ENCODE peak calls at places on chromosomes 12 and 14, in nine cellular contexts. One of them, this sample, is unnamed.

GRCh38 chr12:47547077-47547476 is 158.8 kb downstream of the RPAP3 start:
- DNase-seq in lung: no peak
- DNase-seq in A673: peak; percentile 47
- DNase-seq in GM12865: no peak
- DNase-seq in fibroblast of pulmonary artery: peak; percentile 63
- DNase-seq in fibroblast of mammary gland: peak; percentile 66
- DNase-seq in neural progenitor cell: peak; percentile 16
- DNase-seq in GM12878: no peak
- DNase-seq in PC-3: peak; percentile 70
- DNase-seq in this sample: no peak

GRCh38 chr14:69685716-69686115 is 74.3 kb downstream of the SUSD6 start:
- DNase-seq in neural progenitor cell: no peak
- DNase-seq in lung: peak; percentile 73
- DNase-seq in fibroblast of pulmonary artery: peak; percentile 70
- DNase-seq in GM12878: no peak
- DNase-seq in GM12865: no peak
- DNase-seq in fibroblast of mammary gland: peak; percentile 72
- DNase-seq in PC-3: peak; percentile 38
- DNase-seq in A673: no peak
- DNase-seq in this sample: no peak

GRCh38 chr14:92459479-92460421 is 53.8 kb upstream of the RIN3 start:
- DNase-seq in GM12865: no peak
- DNase-seq in GM12878: no peak
- DNase-seq in A673: no peak
- DNase-seq in PC-3: no peak
- DNase-seq in fibroblast of pulmonary artery: peak; percentile 61
- DNase-seq in neural progenitor cell: no peak
- DNase-seq in lung: no peak
- DNase-seq in fibroblast of mammary gland: peak; percentile 22
- DNase-seq in this sample: no peak

GRCh38 chr14:101878222-101879211 is 85.9 kb upstream of the DYNC1H1 start:
- DNase-seq in PC-3: no peak
- DNase-seq in GM12865: peak; percentile 76
- DNase-seq in lung: no peak
- DNase-seq in neural progenitor cell: no peak
- DNase-seq in GM12878: no peak
- DNase-seq in A673: no peak
- DNase-seq in fibroblast of pulmonary artery: no peak
- DNase-seq in fibroblast of mammary gland: peak; percentile 15
- DNase-seq in this sample: no peak

GRCh38 chr12:121711925-121712461 is 559 bp upstream of the TMEM120B start:
- DNase-seq in A673: peak; percentile 57
- DNase-seq in PC-3: peak; percentile 48
- DNase-seq in fibroblast of pulmonary artery: peak; percentile 28
- DNase-seq in GM12865: peak; percentile 50
- DNase-seq in lung: peak; percentile 33
- DNase-seq in GM12878: no peak
- DNase-seq in fibroblast of mammary gland: peak; percentile 30
- DNase-seq in neural progenitor cell: peak; percentile 65
- DNase-seq in this sample: no peak

GRCh38 chr14:75042040-75042439 is 9.2 kb downstream of the MLH3 start:
- DNase-seq in GM12878: no peak
- DNase-seq in GM12865: peak; percentile 15
- DNase-seq in fibroblast of mammary gland: peak; percentile 56
- DNase-seq in neural progenitor cell: no peak
- DNase-seq in lung: no peak
- DNase-seq in fibroblast of pulmonary artery: no peak
- DNase-seq in PC-3: no peak
- DNase-seq in A673: peak; percentile 85
- DNase-seq in this sample: no peak

GRCh38 chr12:4720637-4720995 is 416 bp downstream of the GALNT8 start:
- DNase-seq in fibroblast of mammary gland: no peak
- DNase-seq in A673: peak; percentile 19
- DNase-seq in neural progenitor cell: no peak
- DNase-seq in GM12865: no peak
- DNase-seq in GM12878: no peak
- DNase-seq in lung: no peak
- DNase-seq in fibroblast of pulmonary artery: no peak
- DNase-seq in PC-3: no peak
- DNase-seq in this sample: no peak

GRCh38 chr12:11756022-11756421 is 106.5 kb downstream of the ETV6 start:
- DNase-seq in lung: no peak
- DNase-seq in fibroblast of mammary gland: no peak
- DNase-seq in PC-3: no peak
- DNase-seq in GM12865: no peak
- DNase-seq in fibroblast of pulmonary artery: no peak
- DNase-seq in A673: no peak
- DNase-seq in neural progenitor cell: no peak
- DNase-seq in GM12878: no peak
- DNase-seq in this sample: no peak

GRCh38 chr12:96889273-96889933 is 17.7 kb upstream of the NEDD1 start:
- DNase-seq in fibroblast of mammary gland: peak; percentile 70
- DNase-seq in A673: no peak
- DNase-seq in GM12878: no peak
- DNase-seq in lung: no peak
- DNase-seq in GM12865: peak; percentile 37
- DNase-seq in fibroblast of pulmonary artery: peak; percentile 79
- DNase-seq in PC-3: peak; percentile 90
- DNase-seq in neural progenitor cell: no peak
- DNase-seq in this sample: no peak

GRCh38 chr14:46399049-46399448 is 252.5 kb downstream of the RPL10L start:
- DNase-seq in lung: no peak
- DNase-seq in PC-3: no peak
- DNase-seq in A673: no peak
- DNase-seq in fibroblast of pulmonary artery: no peak
- DNase-seq in fibroblast of mammary gland: no peak
- DNase-seq in GM12878: no peak
- DNase-seq in neural progenitor cell: no peak
- DNase-seq in GM12865: no peak
- DNase-seq in this sample: no peak

GRCh38 chr12:51592034-51592705 is 1.1 kb downstream of the SCN8A start:
- DNase-seq in fibroblast of pulmonary artery: peak; percentile 35
- DNase-seq in fibroblast of mammary gland: peak; percentile 70
- DNase-seq in neural progenitor cell: peak; percentile 23
- DNase-seq in PC-3: peak; percentile 75
- DNase-seq in GM12878: no peak
- DNase-seq in GM12865: no peak
- DNase-seq in lung: no peak
- DNase-seq in A673: peak; percentile 11
- DNase-seq in this sample: no peak

GRCh38 chr12:51589060-51589459 is 2.0 kb upstream of the SCN8A start:
- DNase-seq in GM12865: no peak
- DNase-seq in fibroblast of mammary gland: no peak
- DNase-seq in PC-3: peak; percentile 57
- DNase-seq in neural progenitor cell: no peak
- DNase-seq in lung: no peak
- DNase-seq in fibroblast of pulmonary artery: no peak
- DNase-seq in A673: no peak
- DNase-seq in GM12878: no peak
- DNase-seq in this sample: no peak

GRCh38 chr12:51591020-51591901 is at the start of gene SCN8A:
- DNase-seq in lung: no peak
- DNase-seq in neural progenitor cell: peak; percentile 95
- DNase-seq in fibroblast of mammary gland: peak; percentile 29
- DNase-seq in fibroblast of pulmonary artery: peak; percentile 11
- DNase-seq in GM12878: no peak
- DNase-seq in GM12865: peak; percentile 38
- DNase-seq in PC-3: peak; percentile 63
- DNase-seq in A673: peak; percentile 73
- DNase-seq in this sample: peak; percentile 32

GRCh38 chr12:51589557-51590176 is 1.4 kb upstream of the SCN8A start:
- DNase-seq in fibroblast of pulmonary artery: no peak
- DNase-seq in neural progenitor cell: no peak
- DNase-seq in lung: no peak
- DNase-seq in PC-3: peak; percentile 5
- DNase-seq in GM12878: no peak
- DNase-seq in GM12865: no peak
- DNase-seq in A673: no peak
- DNase-seq in fibroblast of mammary gland: no peak
- DNase-seq in this sample: no peak

GRCh38 chr12:51590347-51591019 is 550 bp upstream of the SCN8A start:
- DNase-seq in GM12865: peak; percentile 76
- DNase-seq in fibroblast of pulmonary artery: peak; percentile 49
- DNase-seq in PC-3: peak; percentile 86
- DNase-seq in GM12878: no peak
- DNase-seq in A673: peak; percentile 89
- DNase-seq in lung: no peak
- DNase-seq in fibroblast of mammary gland: peak; percentile 64
- DNase-seq in neural progenitor cell: peak; percentile 98
- DNase-seq in this sample: peak; percentile 56
- TF ChIP-seq CTCF in GM12865: peak; percentile 75
- TF ChIP-seq CTCF in fibroblast of pulmonary artery: peak; percentile 17
- TF ChIP-seq CTCF in PC-3: peak; percentile 33
- TF ChIP-seq CTCF in GM12878: peak; percentile 47
- TF ChIP-seq CTCF in A673: peak; percentile 44
- TF ChIP-seq CTCF in lung: no peak
- TF ChIP-seq CTCF in fibroblast of mammary gland: peak; percentile 25
- TF ChIP-seq CTCF in neural progenitor cell: peak; percentile 55
- TF ChIP-seq CTCF in this sample: peak; percentile 60

GRCh38 chr14:61889914-61890351 is 127.7 kb downstream of the SNAPC1 start:
- DNase-seq in A673: no peak
- DNase-seq in neural progenitor cell: no peak
- DNase-seq in fibroblast of pulmonary artery: no peak
- DNase-seq in GM12878: peak; percentile 81
- DNase-seq in lung: no peak
- DNase-seq in fibroblast of mammary gland: no peak
- DNase-seq in PC-3: no peak
- DNase-seq in GM12865: peak; percentile 82
- DNase-seq in this sample: no peak
- TF ChIP-seq CTCF in A673: peak; percentile 24
- TF ChIP-seq CTCF in neural progenitor cell: peak; percentile 13
- TF ChIP-seq CTCF in fibroblast of pulmonary artery: no peak
- TF ChIP-seq CTCF in GM12878: peak; percentile 38
- TF ChIP-seq CTCF in lung: no peak
- TF ChIP-seq CTCF in fibroblast of mammary gland: no peak
- TF ChIP-seq CTCF in PC-3: no peak
- TF ChIP-seq CTCF in GM12865: peak; percentile 10
- TF ChIP-seq CTCF in this sample: no peak

GRCh38 chr14:66613344-66613743 is 105.4 kb downstream of the GPHN start:
- DNase-seq in PC-3: no peak
- DNase-seq in A673: no peak
- DNase-seq in fibroblast of mammary gland: no peak
- DNase-seq in neural progenitor cell: no peak
- DNase-seq in GM12865: no peak
- DNase-seq in fibroblast of pulmonary artery: no peak
- DNase-seq in lung: no peak
- DNase-seq in GM12878: no peak
- DNase-seq in this sample: no peak

GRCh38 chr14:66606826-66607225 is 98.9 kb downstream of the GPHN start:
- DNase-seq in A673: no peak
- DNase-seq in lung: no peak
- DNase-seq in fibroblast of mammary gland: no peak
- DNase-seq in GM12878: no peak
- DNase-seq in neural progenitor cell: no peak
- DNase-seq in GM12865: no peak
- DNase-seq in fibroblast of pulmonary artery: no peak
- DNase-seq in PC-3: no peak
- DNase-seq in this sample: no peak

DNA sequence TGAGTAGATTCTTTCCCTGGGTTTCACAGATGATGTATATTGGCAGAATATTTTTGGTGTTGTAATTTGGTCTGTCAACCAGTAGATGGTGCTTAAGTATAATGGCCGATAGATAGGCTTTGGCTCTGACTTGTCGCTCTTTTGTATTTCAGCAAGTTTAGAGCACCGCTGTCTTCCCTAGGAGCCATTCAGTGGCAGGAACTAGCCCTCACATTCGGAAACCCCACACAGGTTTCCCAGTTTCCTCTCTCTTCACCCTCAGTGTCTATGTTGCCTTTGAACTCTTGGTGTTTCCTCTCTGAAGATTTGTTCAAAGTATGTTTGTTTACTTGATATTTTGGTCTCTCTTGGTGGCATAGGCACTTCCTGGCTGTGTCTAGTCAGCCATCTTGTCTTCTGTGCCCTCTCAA is 102.2 kb downstream of the GPHN start:
- DNase-seq in fibroblast of mammary gland: peak; percentile 29
- DNase-seq in GM12865: peak; percentile 79
- DNase-seq in PC-3: peak; percentile 72
- DNase-seq in fibroblast of pulmonary artery: no peak
- DNase-seq in A673: peak; percentile 31
- DNase-seq in GM12878: no peak
- DNase-seq in neural progenitor cell: peak; percentile 6
- DNase-seq in lung: no peak
- DNase-seq in this sample: no peak
- TF ChIP-seq CTCF in fibroblast of mammary gland: peak; percentile 58
- TF ChIP-seq CTCF in GM12865: peak; percentile 62
- TF ChIP-seq CTCF in PC-3: peak; percentile 80
- TF ChIP-seq CTCF in fibroblast of pulmonary artery: peak; percentile 31
- TF ChIP-seq CTCF in A673: peak; percentile 43
- TF ChIP-seq CTCF in GM12878: peak; percentile 52
- TF ChIP-seq CTCF in neural progenitor cell: peak; percentile 51
- TF ChIP-seq CTCF in lung: no peak
- TF ChIP-seq CTCF in this sample: peak; percentile 9

GRCh38 chr14:105200641-105201040 is 19.5 kb upstream of the NUDT14 start:
- DNase-seq in GM12878: no peak
- DNase-seq in GM12865: no peak
- DNase-seq in A673: no peak
- DNase-seq in neural progenitor cell: no peak
- DNase-seq in PC-3: no peak
- DNase-seq in fibroblast of mammary gland: no peak
- DNase-seq in fibroblast of pulmonary artery: no peak
- DNase-seq in lung: no peak
- DNase-seq in this sample: no peak

GRCh38 chr14:105199093-105199492 is 18.0 kb upstream of the NUDT14 start:
- DNase-seq in fibroblast of mammary gland: peak; percentile 17
- DNase-seq in lung: no peak
- DNase-seq in neural progenitor cell: no peak
- DNase-seq in fibroblast of pulmonary artery: peak; percentile 44
- DNase-seq in GM12878: no peak
- DNase-seq in PC-3: no peak
- DNase-seq in GM12865: no peak
- DNase-seq in A673: no peak
- DNase-seq in this sample: no peak

GRCh38 chr14:105200074-105200473 is 19.0 kb upstream of the NUDT14 start:
- DNase-seq in PC-3: no peak
- DNase-seq in fibroblast of pulmonary artery: no peak
- DNase-seq in GM12865: peak; percentile 30
- DNase-seq in A673: no peak
- DNase-seq in lung: no peak
- DNase-seq in fibroblast of mammary gland: no peak
- DNase-seq in GM12878: no peak
- DNase-seq in neural progenitor cell: no peak
- DNase-seq in this sample: no peak

GRCh38 chr14:105197274-105197673 is 16.2 kb upstream of the NUDT14 start:
- DNase-seq in lung: no peak
- DNase-seq in A673: no peak
- DNase-seq in GM12878: no peak
- DNase-seq in PC-3: peak; percentile 78
- DNase-seq in neural progenitor cell: peak; percentile 73
- DNase-seq in GM12865: no peak
- DNase-seq in fibroblast of pulmonary artery: peak; percentile 76
- DNase-seq in fibroblast of mammary gland: peak; percentile 39
- DNase-seq in this sample: no peak

DNA sequence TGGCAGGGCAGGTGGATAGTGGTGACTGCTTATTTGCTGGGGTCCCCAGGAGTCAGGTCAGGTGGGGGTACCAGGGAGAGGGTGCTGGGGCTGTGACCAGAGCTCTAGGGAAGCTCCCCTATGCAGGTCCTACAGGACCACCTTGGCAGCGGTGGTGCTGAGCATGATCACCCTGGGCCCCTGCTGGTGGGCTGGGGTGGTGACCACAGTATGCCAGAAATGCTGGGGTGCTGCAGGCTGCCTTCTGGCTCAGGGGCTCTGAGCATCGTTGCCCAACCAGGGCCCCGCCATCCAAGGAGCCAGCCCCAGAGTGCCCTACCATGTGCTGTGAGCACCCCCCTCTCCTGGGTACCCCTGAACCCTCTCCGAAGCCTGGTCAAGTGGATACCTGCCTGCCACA is 17.5 kb upstream of the NUDT14 start:
- DNase-seq in A673: no peak
- DNase-seq in GM12878: no peak
- DNase-seq in GM12865: no peak
- DNase-seq in fibroblast of pulmonary artery: no peak
- DNase-seq in PC-3: no peak
- DNase-seq in fibroblast of mammary gland: no peak
- DNase-seq in lung: no peak
- DNase-seq in neural progenitor cell: no peak
- DNase-seq in this sample: no peak
- TF ChIP-seq CTCF in A673: no peak
- TF ChIP-seq CTCF in GM12878: no peak
- TF ChIP-seq CTCF in GM12865: no peak
- TF ChIP-seq CTCF in fibroblast of pulmonary artery: no peak
- TF ChIP-seq CTCF in PC-3: no peak
- TF ChIP-seq CTCF in fibroblast of mammary gland: no peak
- TF ChIP-seq CTCF in lung: no peak
- TF ChIP-seq CTCF in neural progenitor cell: peak; percentile 15
- TF ChIP-seq CTCF in this sample: no peak

This sample was measured in D721Med.